ENCODE peak calls at places on chromosomes 5 and 9, in eight cellular contexts. W is heart left ventricle; H is endothelial cell; K is NCI-H2081; Q is central memory CD8-positive, alpha-beta T cell; R is KBM-7; E is iris pigment epithelial cell; L is HCT116. Z is an unnamed sample.

GRCh38 chr5:154477382-154478223 is 424 bp downstream of the HAND1 start:
- DNase-seq in W (peak), K (peak), L (no peak), E (no peak), Q (no peak), R (no peak), H (no peak), Z (no peak)

GRCh38 chr5:951940-952596 is 56.5 kb upstream of the NKD2 start:
- DNase-seq in K (no peak), Q (no peak), L (no peak), H (no peak), R (no peak), W (no peak), E (no peak), Z (no peak)

GRCh38 chr5:172861461-172861860 is 27.4 kb downstream of the ERGIC1 start:
- DNase-seq in Q (no peak), H (no peak), L (no peak), E (no peak), K (no peak), R (no peak), W (no peak), Z (no peak)

GRCh38 chr5:159409801-159410200 is 79.5 kb upstream of the IL12B start:
- DNase-seq in H (no peak), W (no peak), E (peak), R (no peak), Q (no peak), L (no peak), K (no peak), Z (peak)

GRCh38 chr5:124790895-124791732 is 44.7 kb upstream of the ZNF608 start:
- DNase-seq in E (peak), K (peak), H (no peak), R (no peak), W (no peak), Q (no peak), L (no peak), Z (peak)

GRCh38 chr9:131407717-131408195 is 13.9 kb downstream of the PRRC2B start:
- DNase-seq in W (peak), R (peak), K (peak), L (no peak), E (peak), H (peak), Q (peak), Z (peak)

GRCh38 chr9:114501786-114502682 is 3.2 kb downstream of the WHRN start:
- DNase-seq in L (no peak), K (peak), R (no peak), Q (no peak), E (peak), H (no peak), W (no peak), Z (peak)

GRCh38 chr9:134307223-134307600 is 19.0 kb upstream of the RXRA start:
- DNase-seq in E (no peak), K (no peak), W (no peak), H (no peak), Q (no peak), L (no peak), R (no peak), Z (no peak)

GRCh38 chr9:34430843-34431437 is 27.4 kb downstream of the FAM219A start:
- DNase-seq in K (peak), H (peak), R (peak), Q (no peak), E (peak), W (peak), L (peak), Z (peak)

GRCh38 chr9:136546697-136547481 is 1.0 kb upstream of the NOTCH1 start:
- DNase-seq in W (peak), Q (peak), K (no peak), H (no peak), E (peak), R (peak), L (no peak), Z (peak)

GRCh38 chr5:71861682-71862457 is 142.8 kb downstream of the CARTPT start:
- DNase-seq in K (no peak), R (no peak), H (no peak), L (no peak), E (no peak), W (no peak), Q (no peak), Z (no peak)

GRCh38 chr5:119411935-119412623 is 40.2 kb upstream of the HSD17B4 start:
- DNase-seq in H (peak), L (peak), Q (peak), E (peak), K (peak), W (peak), R (peak), Z (peak)

GRCh38 chr5:159021360-159022177 is 78.1 kb downstream of the EBF1 start:
- DNase-seq in H (no peak), R (no peak), E (peak), L (no peak), Q (no peak), W (no peak), K (peak), Z (peak)

GRCh38 chr9:122403381-122404002 is 32.7 kb downstream of the PTGS1 start:
- DNase-seq in H (no peak), R (no peak), W (no peak), Q (no peak), L (no peak), E (no peak), K (no peak), Z (peak)

GRCh38 chr5:36724429-36725332 is 118.3 kb downstream of the SLC1A3 start:
- DNase-seq in R (peak), W (peak), H (no peak), K (no peak), E (no peak), Q (no peak), L (no peak), Z (no peak)

GRCh38 chr5:37665889-37666288 is 174.0 kb downstream of the GDNF start:
- DNase-seq in K (peak), H (peak), R (no peak), Q (no peak), E (peak), W (peak), L (peak), Z (peak)

GRCh38 chr9:133874061-133874638 is 118.0 kb downstream of the VAV2 start:
- DNase-seq in K (peak), L (peak), W (no peak), H (no peak), Q (no peak), E (peak), R (no peak), Z (peak)

GRCh38 chr5:3345195-3345594 is 250.4 kb upstream of the IRX1 start:
- DNase-seq in W (no peak), R (no peak), L (no peak), K (no peak), H (no peak), Q (no peak), E (no peak), Z (no peak)

GRCh38 chr5:140966293-140967225 is at the start of gene PCDHAC2:
- DNase-seq in W (peak), L (peak), R (no peak), Q (no peak), E (peak), K (peak), H (peak), Z (no peak)

GRCh38 chr5:112355058-112355685 is 63.9 kb downstream of the EPB41L4A start:
- DNase-seq in Q (no peak), H (no peak), R (no peak), L (no peak), E (no peak), W (no peak), K (no peak), Z (no peak)

GRCh38 chr9:30198463-30199309 is 2185.8 kb upstream of the ACO1 start:
- DNase-seq in R (no peak), Q (no peak), W (no peak), E (no peak), K (no peak), H (no peak), L (no peak), Z (no peak)

GRCh38 chr5:17918373-17919104 is 284.3 kb downstream of the TAF11L14 start:
- DNase-seq in E (peak), H (no peak), W (no peak), Q (no peak), K (no peak), L (no peak), R (no peak), Z (no peak)

GRCh38 chr9:108083160-108083559 is 593.6 kb upstream of the KLF4 start:
- DNase-seq in R (no peak), K (peak), L (no peak), E (no peak), W (no peak), H (no peak), Q (no peak), Z (no peak)

GRCh38 chr5:10424124-10424731 is 17.5 kb upstream of the ROPN1L start:
- DNase-seq in Q (no peak), W (peak), H (peak), K (peak), R (peak), E (peak), L (peak), Z (peak)

GRCh38 chr5:115168829-115169391 is 798 bp downstream of the TRIM36 start:
- DNase-seq in K (peak), R (peak), L (no peak), Q (no peak), W (no peak), H (peak), E (peak), Z (no peak)

GRCh38 chr9:127817881-127818434 is 15.3 kb downstream of the FPGS start:
- DNase-seq in W (no peak), H (no peak), Q (no peak), K (no peak), L (no peak), R (no peak), E (no peak), Z (no peak)

GRCh38 chr5:127305486-127305885 is 14.9 kb downstream of the MEGF10 start:
- DNase-seq in L (no peak), E (no peak), H (no peak), R (no peak), W (no peak), K (no peak), Q (no peak), Z (no peak)

GRCh38 chr5:169265888-169266287 is 35.1 kb downstream of the SLIT3 start:
- DNase-seq in K (no peak), H (no peak), Q (no peak), W (no peak), R (peak), L (no peak), E (peak), Z (peak)

GRCh38 chr9:1659036-1659701 is 356.0 kb upstream of the SMARCA2 start:
- DNase-seq in H (no peak), K (no peak), R (no peak), E (no peak), Q (no peak), W (no peak), L (no peak), Z (no peak)

Z was measured in fibroblast of villous mesenchyme.